ENCODE peak calls at places on chromosomes 12 and 14, in eight cellular contexts. A, X, V, J, H, K, U and F are unnamed samples.

GRCh38 chr14:74505831-74506230 is 12.3 kb downstream of the ISCA2 start:
- DNase-seq in H (no peak), K (no peak), V (no peak), X (no peak), A (no peak), U (no peak), J (no peak), F (no peak)

GRCh38 chr12:49422038-49422575 is 54.8 kb downstream of the SPATS2 start:
- DNase-seq in V (no peak), U (no peak), X (no peak), A (no peak), K (no peak), J (no peak), H (no peak), F (no peak)

GRCh38 chr12:905273-906076 is 44.0 kb downstream of the RAD52 start:
- DNase-seq in X (no peak), V (no peak), J (no peak), K (peak; percentile 45), H (no peak), A (no peak), U (no peak), F (no peak)

GRCh38 chr14:60647081-60647836 is 2.0 kb downstream of the SIX1 start:
- DNase-seq in H (no peak), X (no peak), V (no peak), U (no peak), K (peak; percentile 72), J (peak; percentile 54), A (no peak), F (peak; percentile 48)

GRCh38 chr14:53894456-53894855 is 62.2 kb downstream of the BMP4 start:
- DNase-seq in V (no peak), H (no peak), U (no peak), A (peak; percentile 66), J (no peak), X (peak; percentile 61), K (peak; percentile 49), F (peak; percentile 71)

GRCh38 chr14:39246618-39247017 is 12.9 kb downstream of the MIA2 start:
- DNase-seq in J (no peak), K (no peak), H (no peak), X (no peak), V (no peak), U (no peak), A (no peak), F (no peak)

GRCh38 chr12:126084480-126084879 is 1019.2 kb downstream of the AACS start:
- DNase-seq in A (no peak), V (no peak), U (no peak), H (no peak), J (no peak), X (no peak), K (peak; percentile 1), F (no peak)

GRCh38 chr14:105324871-105325270 is 10.3 kb downstream of the PACS2 start:
- DNase-seq in X (no peak), U (no peak), A (no peak), H (no peak), J (no peak), K (no peak), V (no peak), F (no peak)

GRCh38 chr12:77845831-77846230 is 15.1 kb downstream of the NAV3 start:
- DNase-seq in H (no peak), A (peak; percentile 42), J (no peak), X (no peak), V (no peak), U (no peak), K (peak; percentile 71), F (peak; percentile 39)

GRCh38 chr12:5258498-5258897 is 173.4 kb upstream of the NTF3 start:
- DNase-seq in A (peak; percentile 33), H (peak; percentile 75), V (peak; percentile 76), U (no peak), K (no peak), J (no peak), X (peak; percentile 97), F (peak; percentile 69)

GRCh38 chr14:25032092-25032784 is 17.7 kb downstream of the STXBP6 start:
- DNase-seq in A (no peak), H (no peak), X (no peak), V (no peak), J (peak; percentile 64), K (no peak), U (no peak), F (no peak)

GRCh38 chr12:64175254-64175945 is 46.7 kb downstream of the KICS2 start:
- DNase-seq in X (no peak), V (no peak), A (peak; percentile 38), K (peak; percentile 63), H (no peak), J (peak; percentile 33), U (no peak), F (no peak)

GRCh38 chr14:36773136-36773540 is 111.5 kb downstream of the PAX9 start:
- DNase-seq in K (peak; percentile 57), A (no peak), J (peak; percentile 66), X (no peak), V (no peak), U (no peak), H (no peak), F (no peak)
- TF ChIP-seq CTCF in K (peak; percentile 44), A (peak; percentile 4), J (peak; percentile 44), X (peak; percentile 33), V (no peak), U (no peak), H (no peak), F (peak; percentile 46)

GRCh38 chr12:6275609-6276246 is 34.8 kb upstream of the PLEKHG6 start:
- DNase-seq in U (no peak), A (no peak), H (no peak), J (no peak), V (no peak), K (no peak), X (no peak), F (no peak)
- TF ChIP-seq CTCF in U (no peak), A (no peak), H (no peak), J (no peak), V (no peak), K (no peak), X (no peak), F (no peak)

GRCh38 chr12:108371801-108372344 is 32.8 kb upstream of the CMKLR1 start:
- DNase-seq in J (no peak), A (peak; percentile 56), U (no peak), H (peak; percentile 20), K (peak; percentile 82), X (peak; percentile 94), V (peak; percentile 66), F (no peak)

GRCh38 chr12:108369736-108370396 is 30.8 kb upstream of the CMKLR1 start:
- DNase-seq in J (no peak), K (no peak), H (no peak), A (no peak), U (no peak), V (no peak), X (no peak), F (no peak)

GRCh38 chr12:108375986-108376663 is 37.0 kb upstream of the CMKLR1 start:
- DNase-seq in H (no peak), A (no peak), U (no peak), X (peak; percentile 25), V (no peak), J (no peak), K (peak; percentile 68), F (no peak)

GRCh38 chr12:108374596-108375320 is 35.6 kb upstream of the CMKLR1 start:
- DNase-seq in U (no peak), V (no peak), J (no peak), K (no peak), X (no peak), A (no peak), H (no peak), F (no peak)

GRCh38 chr12:108373111-108373510 is 34.0 kb upstream of the CMKLR1 start:
- DNase-seq in V (no peak), K (no peak), H (no peak), U (no peak), A (no peak), X (no peak), J (no peak), F (no peak)
- TF ChIP-seq CTCF in V (no peak), K (peak; percentile 47), H (no peak), U (no peak), A (no peak), X (peak; percentile 38), J (no peak), F (peak; percentile 30)

GRCh38 chr12:57763881-57764661 is 2.8 kb downstream of the CYP27B1 start:
- DNase-seq in H (no peak), U (no peak), K (no peak), A (no peak), V (no peak), J (no peak), X (no peak), F (no peak)

GRCh38 chr12:57766464-57767311 is at the start of gene CYP27B1:
- DNase-seq in V (no peak), A (no peak), X (no peak), J (peak; percentile 54), U (no peak), H (no peak), K (peak; percentile 44), F (no peak)

GRCh38 chr12:57764662-57765002 is 2.2 kb downstream of the CYP27B1 start:
- DNase-seq in A (no peak), X (no peak), J (no peak), K (no peak), H (no peak), U (no peak), V (no peak), F (no peak)

GRCh38 chr12:57765698-57766463 is 997 bp downstream of the CYP27B1 start:
- DNase-seq in H (no peak), J (no peak), K (no peak), X (no peak), U (no peak), A (no peak), V (no peak), F (no peak)

GRCh38 chr12:57765003-57765697 is 1.7 kb downstream of the CYP27B1 start:
- DNase-seq in K (peak; percentile 29), U (no peak), X (no peak), V (no peak), H (no peak), A (peak; percentile 32), J (peak; percentile 74), F (peak; percentile 28)
- TF ChIP-seq CTCF in K (peak; percentile 48), U (no peak), X (peak; percentile 53), V (no peak), H (no peak), A (peak; percentile 43), J (peak; percentile 67), F (peak; percentile 74)

DNA sequence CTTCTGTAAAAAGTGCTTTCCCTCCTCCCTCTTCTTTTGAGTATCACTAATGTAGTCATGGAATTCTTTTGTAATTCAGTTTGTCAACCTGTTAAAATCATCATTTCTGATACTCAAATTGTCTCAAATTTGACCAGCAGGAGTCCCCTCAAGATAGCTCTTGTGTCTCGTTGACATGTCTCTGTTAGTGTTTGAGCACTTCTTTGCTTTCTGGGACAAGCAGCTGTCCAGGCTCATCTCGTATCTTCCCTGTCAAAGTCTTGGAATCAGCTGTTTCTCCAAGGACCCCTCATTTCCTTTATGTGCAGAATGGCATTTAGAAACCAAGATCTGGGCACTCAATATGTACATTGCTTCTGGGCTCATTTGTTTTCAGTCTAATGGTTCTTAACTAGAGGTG is 10.7 kb downstream of the CIPC start:
- DNase-seq in A (no peak), V (no peak), K (no peak), J (no peak), U (no peak), H (no peak), X (no peak), F (no peak)
- TF ChIP-seq CTCF in A (no peak), V (no peak), K (no peak), J (no peak), U (no peak), H (no peak), X (no peak), F (peak; percentile 16)